ENCODE peak calls at places on chromosomes 12 and 14, in six cellular contexts. D is thyroid gland, C is GM12878, N is small intestine, B is psoas muscle, A is thoracic aorta. I is an unnamed sample. For H3K27me3 and H3K36me3, the result is how much of the 10 kb centered on the place peaks cover.

GRCh38 chr12:95815635-95816212 is 25.2 kb upstream of the NTN4 start:
- DNase-seq in D (no peak), C (no peak), N (peak), B (no peak), A (no peak), I (no peak)

GRCh38 chr12:117875652-117876491 is 92.9 kb downstream of the KSR2 start:
- DNase-seq in D (peak), C (no peak), N (no peak), B (peak), A (no peak), I (no peak)

GRCh38 chr14:91380610-91381371 is 36.8 kb downstream of the CCDC88C start:
- DNase-seq in D (no peak), C (no peak), N (no peak), B (no peak), A (no peak), I (no peak)

GRCh38 chr12:68364893-68365725 is 32.9 kb upstream of the MDM1 start:
- DNase-seq in D (peak), C (peak), N (peak), B (peak), A (peak), I (peak)

GRCh38 chr12:43836455-43836989 is 641 bp downstream of the TMEM117 start:
- DNase-seq in D (peak), C (no peak), N (peak), B (no peak), A (no peak), I (no peak)

GRCh38 chr14:97273540-97273939 is 476.4 kb downstream of the VRK1 start:
- DNase-seq in D (no peak), C (no peak), N (no peak), B (no peak), A (no peak), I (no peak)

GRCh38 chr14:105902131-105902898 is 375.9 kb downstream of the TMEM121 start:
- DNase-seq in D (no peak), C (no peak), N (no peak), B (no peak), A (no peak), I (no peak)

GRCh38 chr12:6866920-6867406 is 368 bp upstream of the TPI1 start:
- DNase-seq in D (no peak), C (no peak), N (peak), B (no peak), A (no peak), I (no peak)

GRCh38 chr14:103057028-103057371 is 349 bp downstream of the CDC42BPB start:
- DNase-seq in D (no peak), C (no peak), N (no peak), B (no peak), A (no peak), I (no peak)

GRCh38 chr12:53579545-53579955 is 46.6 kb downstream of the ATF7 start:
- DNase-seq in D (peak), C (peak), N (no peak), B (no peak), A (no peak), I (no peak)

GRCh38 chr14:79659995-79660975 is 551.0 kb downstream of the DIO2 start:
- DNase-seq in D (no peak), C (peak), N (no peak), B (no peak), A (no peak), I (no peak)

GRCh38 chr12:122422769-122423257 is 344 bp upstream of the CLIP1 start:
- DNase-seq in D (peak), C (no peak), N (peak), B (peak), A (no peak), I (no peak)

GRCh38 chr12:46135750-46136149 is 133.1 kb downstream of the SLC38A1 start:
- DNase-seq in D (no peak), C (no peak), N (no peak), B (no peak), A (no peak), I (no peak)

GRCh38 chr12:46675736-46676135 is 150.1 kb downstream of the SLC38A4 start:
- DNase-seq in D (peak), C (no peak), N (peak), B (no peak), A (no peak), I (no peak)

GRCh38 chr12:15155271-15155670 is 65.9 kb downstream of the RERG start:
- DNase-seq in D (no peak), C (no peak), N (no peak), B (peak), A (no peak), I (no peak)

GRCh38 chr12:81329088-81329487 is 251.2 kb downstream of the ACSS3 start:
- DNase-seq in D (no peak), C (no peak), N (peak), B (no peak), A (no peak), I (no peak)

GRCh38 chr14:99257122-99257672 is 14.8 kb downstream of the BCL11B start:
- DNase-seq in D (no peak), C (no peak), N (no peak), B (no peak), A (no peak), I (no peak)

GRCh38 chr12:39620664-39621658 is 1.4 kb upstream of the ABCD2 start:
- DNase-seq in D (no peak), C (peak), N (no peak), B (no peak), A (no peak), I (no peak)

GRCh38 chr14:101965145-101965531 is 765 bp downstream of the DYNC1H1 start:
- DNase-seq in D (peak), C (no peak), N (peak), B (peak), A (no peak), I (no peak)

GRCh38 chr12:124861492-124861891 is 2.2 kb downstream of the SCARB1 start:
- DNase-seq in D (peak), C (peak), N (no peak), B (no peak), A (peak), I (no peak)

GRCh38 chr12:16346931-16347330 is 514 bp upstream of the MGST1 start:
- DNase-seq in D (peak), C (no peak), N (peak), B (no peak), A (no peak), I (no peak)

GRCh38 chr12:91774471-91774921 is 371.1 kb downstream of the BTG1 start:
- DNase-seq in D (no peak), C (no peak), N (peak), B (no peak), A (no peak), I (no peak)

GRCh38 chr14:41285193-41285748 is 321.4 kb upstream of the LRFN5 start:
- DNase-seq in D (no peak), C (no peak), N (peak), B (no peak), A (no peak), I (no peak)

GRCh38 chr14:101760138-101761011 is 1.1 kb upstream of the PPP2R5C start:
- DNase-seq in D (peak), C (peak), N (peak), B (peak), A (peak), I (peak)

GRCh38 chr14:63563370-63564026 is 20.3 kb upstream of the PPP2R5E start:
- DNase-seq in D (no peak), C (no peak), N (no peak), B (no peak), A (no peak), I (no peak)

GRCh38 chr14:92938235-92938875 is 15.4 kb downstream of the CHGA start:
- DNase-seq in D (no peak), C (no peak), N (no peak), B (no peak), A (no peak), I (no peak)

GRCh38 chr14:51576112-51576420 is 75.6 kb upstream of the FRMD6 start:
- DNase-seq in D (no peak), C (no peak), N (no peak), B (no peak), A (no peak), I (peak)

GRCh38 chr12:131188131-131189050 is 234.7 kb downstream of the ADGRD1 start:
- DNase-seq in D (no peak), C (no peak), N (no peak), B (no peak), A (no peak), I (no peak)

GRCh38 chr12:90842477-90842876 is 112.5 kb downstream of the CCER1 start:
- DNase-seq in D (no peak), C (no peak), N (no peak), B (no peak), A (no peak), I (no peak)

GRCh38 chr12:12582895-12583303 is 20.2 kb upstream of the DUSP16 start:
- DNase-seq in D (peak), C (peak), N (no peak), B (no peak), A (no peak), I (peak)

GRCh38 chr14:92527724-92528123 is 14.1 kb downstream of the RIN3 start:
- DNase-seq in D (no peak), C (no peak), N (no peak), B (no peak), A (no peak), I (no peak)

GRCh38 chr12:90410962-90411361 is 544.0 kb downstream of the CCER1 start:
- DNase-seq in D (no peak), C (no peak), N (no peak), B (no peak), A (no peak), I (no peak)

GRCh38 chr12:115570271-115570777 is 707.2 kb downstream of the MED13L start:
- DNase-seq in D (no peak), C (no peak), N (no peak), B (no peak), A (no peak), I (no peak)
- H3K4me3 ChIP-seq in D (no peak), C (no peak), N (no peak), B (no peak), A (no peak), I (no peak)

GRCh38 chr12:51867796-51868428 is 19.4 kb upstream of the FIGNL2 start:
- DNase-seq in D (no peak), C (no peak), N (no peak), B (no peak), A (no peak), I (no peak)
- H3K27me3 ChIP-seq in D (under half), C (under half), N (under half), B (under half), A (under half), I (under half)

GRCh38 chr12:57611116-57611809 is at the start of gene ARHGEF25:
- DNase-seq in D (peak), C (no peak), N (peak), B (peak), A (no peak), I (no peak)
- H3K36me3 ChIP-seq in D (under half), C (under half), N (under half), B (under half), A (under half), I (under half)

DNA sequence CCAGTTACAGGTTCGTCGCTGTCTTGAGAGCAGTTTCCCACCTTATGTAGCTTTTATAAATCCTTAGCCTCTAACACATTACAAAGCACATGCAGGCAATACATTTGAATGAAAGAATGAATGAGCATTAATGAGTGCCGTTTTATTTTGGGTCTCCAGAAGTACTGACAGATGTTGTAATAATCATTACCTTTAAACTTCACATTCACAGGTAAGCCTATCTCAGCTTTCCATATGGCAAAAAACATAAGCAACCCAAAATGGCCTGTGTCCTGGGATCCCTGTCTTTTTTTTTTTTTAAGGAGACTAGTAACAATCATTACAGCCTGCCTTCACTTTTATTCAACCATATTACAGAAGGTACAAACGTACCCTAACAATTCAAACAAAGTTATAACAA is 52.9 kb upstream of the FERMT2 start:
- DNase-seq in D (no peak), C (no peak), N (no peak), B (no peak), A (no peak), I (no peak)
- H3K4me3 ChIP-seq in D (no peak), C (no peak), N (no peak), B (no peak), A (no peak), I (no peak)

DNA sequence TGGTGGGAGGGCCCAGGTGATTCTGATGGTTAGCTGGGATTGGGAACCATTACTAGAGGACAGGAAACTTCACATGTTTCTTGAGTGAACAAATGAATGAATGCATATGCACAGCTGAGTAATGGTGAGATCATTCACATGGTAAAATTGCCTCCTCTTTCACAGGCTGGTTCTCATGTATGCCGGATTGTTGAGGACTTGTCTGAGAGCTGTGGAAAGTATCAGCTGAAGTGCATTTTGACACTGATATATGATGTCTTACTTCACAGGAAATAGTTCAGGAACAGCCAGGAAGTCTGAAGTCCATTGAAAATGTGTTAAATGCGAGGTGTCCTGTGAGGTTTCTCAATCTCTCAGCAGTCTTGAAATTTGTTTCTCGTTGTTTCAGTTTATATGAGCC is 77.6 kb upstream of the DACT1 start:
- DNase-seq in D (no peak), C (no peak), N (peak), B (no peak), A (no peak), I (no peak)
- H3K27me3 ChIP-seq in D (under half), C (under half), N (under half), B (under half), A (under half), I (under half)

GRCh38 chr14:23094666-23095195 is at the start of gene ACIN1:
- DNase-seq in D (no peak), C (peak), N (peak), B (no peak), A (peak), I (peak)
- H3K36me3 ChIP-seq in D (under half), C (under half), N (under half), B (half or more), A (under half), I (under half)